ENCODE peak calls at places on chromosomes 7 and 10, in four cellular contexts. J, G, L and A are unnamed samples.

GRCh38 chr7:25122373-25122772 is 2.7 kb downstream of the CYCS start:
- DNase-seq in J (no peak), L (no peak), G (no peak), A (no peak)

GRCh38 chr7:38040831-38041230 is 120.4 kb downstream of the EPDR1 start:
- DNase-seq in G (no peak), L (no peak), J (no peak), A (no peak)

GRCh38 chr10:131702521-131703356 is 198.1 kb upstream of the PPP2R2D start:
- DNase-seq in J (no peak), L (no peak), G (no peak), A (no peak)

GRCh38 chr10:133608855-133609254 is 17.7 kb downstream of the FRG2B start:
- DNase-seq in J (no peak), L (no peak), G (no peak), A (no peak)

GRCh38 chr7:64640504-64640903 is 25.4 kb upstream of the ZNF107 start:
- DNase-seq in J (no peak), G (no peak), L (no peak), A (no peak)

GRCh38 chr10:123034332-123034731 is 25.5 kb downstream of the ACADSB start:
- DNase-seq in J (no peak), G (no peak), L (no peak), A (no peak)

GRCh38 chr10:42780456-42780855 is 2.1 kb upstream of the BMS1 start:
- DNase-seq in J (no peak), G (no peak), L (no peak), A (no peak)

GRCh38 chr7:107208046-107208458 is 39.2 kb downstream of the HBP1 start:
- DNase-seq in J (no peak), L (no peak), G (no peak), A (no peak)

GRCh38 chr10:45052700-45053099 is 52.0 kb downstream of the ZNF22 start:
- DNase-seq in J (no peak), L (no peak), G (no peak), A (no peak)

GRCh38 chr10:50440489-50440888 is 183.3 kb downstream of the SGMS1 start:
- DNase-seq in J (no peak), G (no peak), L (no peak), A (peak)

GRCh38 chr7:388461-388960 is 98.5 kb downstream of the FOXL3 start:
- DNase-seq in G (no peak), L (peak), J (no peak), A (no peak)

GRCh38 chr10:128069351-128070051 is 56.7 kb downstream of the MKI67 start:
- DNase-seq in L (peak), J (peak), G (peak), A (peak)